ENCODE peak calls at places on chromosomes 12 and 14, in ten cellular contexts. T, M, Y, D, X, P, B, E, N and I are unnamed samples.

GRCh38 chr12:88578821-88579518 is 1.3 kb downstream of the KITLG start:
- DNase-seq in M (peak), E (peak), X (no peak), D (no peak), B (peak), Y (peak), P (no peak), N (no peak), T (no peak), I (no peak)

GRCh38 chr14:102795060-102795925 is 18.0 kb downstream of the TRAF3 start:
- DNase-seq in P (peak), D (no peak), E (peak), N (no peak), M (no peak), Y (no peak), T (no peak), B (peak), X (no peak), I (no peak)

GRCh38 chr14:67722293-67722692 is 20.6 kb downstream of the RDH12 start:
- DNase-seq in Y (no peak), D (no peak), P (no peak), X (no peak), N (no peak), E (no peak), T (no peak), B (peak), M (peak), I (no peak)

GRCh38 chr12:65495233-65495632 is 216.8 kb downstream of the MSRB3 start:
- DNase-seq in M (no peak), Y (no peak), X (no peak), P (no peak), D (no peak), T (no peak), B (no peak), E (no peak), N (no peak), I (no peak)

GRCh38 chr14:54207476-54207875 is 189.3 kb upstream of the CDKN3 start:
- DNase-seq in P (no peak), N (no peak), X (no peak), M (no peak), T (no peak), D (no peak), B (no peak), E (no peak), Y (no peak), I (no peak)

GRCh38 chr14:30621354-30621953 is 665 bp upstream of the SCFD1 start:
- DNase-seq in T (no peak), P (no peak), N (no peak), Y (no peak), X (no peak), B (no peak), E (peak), D (peak), M (peak), I (no peak)

GRCh38 chr14:99884834-99885648 is 91.8 kb downstream of the EML1 start:
- DNase-seq in M (peak), Y (peak), D (no peak), N (no peak), T (no peak), X (no peak), B (no peak), E (peak), P (no peak), I (no peak)

GRCh38 chr14:91835920-91836843 is 31.2 kb downstream of the TC2N start:
- DNase-seq in B (peak), M (peak), Y (peak), D (peak), N (no peak), X (no peak), P (no peak), E (peak), T (peak), I (no peak)

GRCh38 chr12:65603428-65604351 is 220.6 kb upstream of the HMGA2 start:
- DNase-seq in N (no peak), T (no peak), M (peak), D (no peak), E (no peak), Y (no peak), B (no peak), P (peak), X (peak), I (no peak)

GRCh38 chr12:123106640-123107359 is 44.1 kb downstream of the PITPNM2 start:
- DNase-seq in N (no peak), X (no peak), T (peak), D (peak), P (no peak), B (peak), E (peak), Y (no peak), M (no peak), I (no peak)

GRCh38 chr14:58298477-58298879 is at the start of gene ARID4A:
- DNase-seq in P (no peak), Y (no peak), M (no peak), X (no peak), B (peak), T (peak), D (no peak), N (no peak), E (no peak), I (peak)